ENCODE peak calls at places on chromosomes 11 and 22, in ten cellular contexts. O is activated T-helper 1 cell treated with Interleukin-2 at 50 U/mL for 16 hours; B is body of pancreas; S is IMR-90; W is NCI-H1436; X is astrocyte of the spinal cord; P is hepatocyte; E is activated CD4-positive, alpha-beta T cell treated with anti-CD3 and anti-CD28 coated beads, Interleukin-2, amount 50 U/mL, for 48 hours; Z is T-cell; C is RWPE1. A is an unnamed sample.

GRCh38 chr22:48451891-48452290 is 1375.8 kb downstream of the BRD1 start:
- DNase-seq in O (no peak), B (no peak), S (no peak), W (no peak), X (no peak), P (no peak), E (no peak), Z (no peak), C (no peak), A (no peak)

GRCh38 chr11:20015101-20015500 is 145.2 kb downstream of the DBX1 start:
- DNase-seq in O (no peak), B (no peak), S (no peak), W (no peak), X (no peak), P (no peak), E (no peak), Z (no peak), C (no peak), A (no peak)

GRCh38 chr11:5631969-5632635 is 7.3 kb downstream of the TRIM34 start:
- DNase-seq in O (no peak), B (no peak), S (no peak), W (no peak), X (no peak), P (no peak), E (no peak), Z (no peak), C (no peak), A (no peak)

GRCh38 chr11:72263363-72263762 is 19.4 kb upstream of the PHOX2A start:
- DNase-seq in O (no peak), B (no peak), S (peak; percentile 82), W (no peak), X (peak; percentile 67), P (no peak), E (no peak), Z (no peak), C (no peak), A (no peak)

GRCh38 chr11:113296447-113297205 is 17.8 kb upstream of the TTC12 start:
- DNase-seq in O (no peak), B (no peak), S (no peak), W (no peak), X (no peak), P (no peak), E (no peak), Z (no peak), C (no peak), A (no peak)

GRCh38 chr11:15111215-15111614 is 3.5 kb upstream of the INSC start:
- DNase-seq in O (no peak), B (no peak), S (no peak), W (no peak), X (no peak), P (no peak), E (no peak), Z (no peak), C (no peak), A (no peak)

GRCh38 chr11:16776716-16777115 is 38.3 kb downstream of the C11orf58 start:
- DNase-seq in O (no peak), B (no peak), S (peak; percentile 25), W (no peak), X (peak; percentile 88), P (no peak), E (no peak), Z (no peak), C (no peak), A (no peak)

GRCh38 chr11:73359930-73360742 is 16.1 kb upstream of the RELT start:
- DNase-seq in O (no peak), B (peak; percentile 28), S (peak; percentile 49), W (no peak), X (peak; percentile 26), P (peak; percentile 43), E (peak; percentile 34), Z (no peak), C (peak; percentile 30), A (no peak)

GRCh38 chr11:83070878-83071640 is 638 bp downstream of the RAB30 start:
- DNase-seq in O (no peak), B (peak; percentile 52), S (peak; percentile 26), W (no peak), X (peak; percentile 44), P (peak; percentile 49), E (peak; percentile 38), Z (no peak), C (no peak), A (no peak)